ENCODE peak calls at places on chromosome 22, in eight cellular contexts. Z, J, H, V, I, D, L and S are unnamed samples.

GRCh38 chr22:19287076-19287724 is 4.3 kb downstream of the CLTCL1 start:
- DNase-seq in Z (peak; percentile 37), J (peak; percentile 71), H (no peak), V (peak; percentile 17), I (peak; percentile 46), D (peak; percentile 38), L (no peak), S (no peak)

GRCh38 chr22:20613301-20613700 is 105.9 kb downstream of the MED15 start:
- DNase-seq in Z (no peak), J (no peak), H (no peak), V (no peak), I (no peak), D (no peak), L (no peak), S (no peak)

GRCh38 chr22:48758021-48758561 is 1069.6 kb downstream of the BRD1 start:
- DNase-seq in Z (no peak), J (no peak), H (no peak), V (peak; percentile 58), I (peak; percentile 1), D (no peak), L (no peak), S (no peak)

GRCh38 chr22:43745783-43746356 is 66.2 kb downstream of the EFCAB6 start:
- DNase-seq in Z (no peak), J (no peak), H (no peak), V (no peak), I (no peak), D (no peak), L (no peak), S (no peak)

GRCh38 chr22:38109391-38110000 is 988 bp downstream of the BAIAP2L2 start:
- DNase-seq in Z (no peak), J (no peak), H (no peak), V (peak; percentile 20), I (no peak), D (no peak), L (no peak), S (no peak)

GRCh38 chr22:50270302-50271010 is at the start of gene MAPK11:
- DNase-seq in Z (peak; percentile 73), J (peak; percentile 71), H (no peak), V (no peak), I (peak; percentile 72), D (no peak), L (peak; percentile 37), S (peak; percentile 80)

GRCh38 chr22:22061085-22062077 is 78.8 kb upstream of the TOP3B start:
- DNase-seq in Z (peak; percentile 22), J (peak; percentile 25), H (no peak), V (peak; percentile 4), I (no peak), D (no peak), L (no peak), S (no peak)

GRCh38 chr22:33524511-33525270 is 395.6 kb downstream of the LARGE1 start:
- DNase-seq in Z (no peak), J (no peak), H (no peak), V (no peak), I (peak; percentile 85), D (no peak), L (no peak), S (no peak)

GRCh38 chr22:49962751-49963646 is 2.4 kb downstream of the PIM3 start:
- DNase-seq in Z (no peak), J (no peak), H (no peak), V (no peak), I (no peak), D (no peak), L (no peak), S (peak; percentile 51)

GRCh38 chr22:31715157-31715778 is 34.7 kb downstream of the PRR14L start:
- DNase-seq in Z (no peak), J (no peak), H (no peak), V (no peak), I (no peak), D (no peak), L (no peak), S (no peak)

GRCh38 chr22:46450931-46451660 is 86.3 kb downstream of the CELSR1 start:
- DNase-seq in Z (no peak), J (no peak), H (no peak), V (no peak), I (peak; percentile 86), D (no peak), L (no peak), S (no peak)

GRCh38 chr22:23093090-23093788 is 22.9 kb downstream of the GNAZ start:
- DNase-seq in Z (no peak), J (no peak), H (no peak), V (no peak), I (no peak), D (no peak), L (no peak), S (no peak)

GRCh38 chr22:37311761-37312312 is 29.5 kb downstream of the CYTH4 start:
- DNase-seq in Z (no peak), J (no peak), H (no peak), V (no peak), I (no peak), D (no peak), L (no peak), S (no peak)

GRCh38 chr22:33902073-33902472 is 18.2 kb downstream of the LARGE1 start:
- DNase-seq in Z (no peak), J (no peak), H (no peak), V (no peak), I (no peak), D (no peak), L (peak; percentile 27), S (no peak)

GRCh38 chr22:49241174-49241851 is 586.4 kb downstream of the BRD1 start:
- DNase-seq in Z (no peak), J (no peak), H (no peak), V (no peak), I (no peak), D (no peak), L (no peak), S (no peak)

GRCh38 chr22:46374663-46375474 is 39.4 kb downstream of the TRMU start:
- DNase-seq in Z (no peak), J (no peak), H (no peak), V (no peak), I (peak; percentile 70), D (no peak), L (no peak), S (peak; percentile 83)

GRCh38 chr22:50730013-50730891 is 7.8 kb upstream of the ACR start:
- DNase-seq in Z (no peak), J (no peak), H (no peak), V (no peak), I (no peak), D (no peak), L (no peak), S (peak; percentile 12)

GRCh38 chr22:47282366-47282765 is 519.9 kb downstream of the TBC1D22A start:
- DNase-seq in Z (no peak), J (no peak), H (no peak), V (no peak), I (no peak), D (no peak), L (no peak), S (no peak)

GRCh38 chr22:35116817-35117216 is 50.9 kb downstream of the ISX start:
- DNase-seq in Z (no peak), J (no peak), H (no peak), V (no peak), I (no peak), D (no peak), L (no peak), S (peak; percentile 65)

GRCh38 chr22:39266398-39267030 is 21.7 kb upstream of the PDGFB start:
- DNase-seq in Z (no peak), J (peak; percentile 82), H (no peak), V (no peak), I (no peak), D (no peak), L (no peak), S (no peak)

GRCh38 chr22:41382610-41383009 is 868 bp downstream of the TEF start:
- DNase-seq in Z (no peak), J (no peak), H (no peak), V (no peak), I (no peak), D (no peak), L (no peak), S (peak; percentile 41)

GRCh38 chr22:19291218-19291579 is 320 bp downstream of the CLTCL1 start:
- DNase-seq in Z (peak; percentile 46), J (no peak), H (no peak), V (peak; percentile 25), I (peak; percentile 23), D (no peak), L (peak; percentile 65), S (peak; percentile 52)

GRCh38 chr22:30313527-30314385 is 13.0 kb downstream of the TBC1D10A start:
- DNase-seq in Z (no peak), J (no peak), H (no peak), V (no peak), I (peak; percentile 74), D (no peak), L (no peak), S (no peak)

GRCh38 chr22:37275622-37276021 is 6.7 kb upstream of the CYTH4 start:
- DNase-seq in Z (no peak), J (no peak), H (no peak), V (no peak), I (no peak), D (no peak), L (no peak), S (no peak)

GRCh38 chr22:31901388-31902137 is 42.8 kb upstream of the YWHAH start:
- DNase-seq in Z (no peak), J (no peak), H (no peak), V (no peak), I (no peak), D (no peak), L (no peak), S (no peak)

GRCh38 chr22:47835726-47836125 is 1073.3 kb downstream of the TBC1D22A start:
- DNase-seq in Z (peak; percentile 3), J (peak; percentile 82), H (no peak), V (peak; percentile 97), I (peak; percentile 92), D (peak; percentile 49), L (no peak), S (no peak)

GRCh38 chr22:44451016-44451415 is 47.0 kb downstream of the RTL6 start:
- DNase-seq in Z (no peak), J (no peak), H (no peak), V (no peak), I (no peak), D (no peak), L (no peak), S (no peak)

GRCh38 chr22:39496131-39496838 is 5.8 kb upstream of the MIEF1 start:
- DNase-seq in Z (peak; percentile 63), J (peak; percentile 77), H (no peak), V (peak; percentile 62), I (peak; percentile 64), D (no peak), L (peak; percentile 81), S (peak; percentile 69)

GRCh38 chr22:22242488-22242887 is 2.1 kb upstream of the VPREB1 start:
- DNase-seq in Z (no peak), J (no peak), H (no peak), V (no peak), I (no peak), D (no peak), L (no peak), S (no peak)

GRCh38 chr22:41998361-41999261 is at the start of gene WBP2NL:
- DNase-seq in Z (peak; percentile 76), J (peak; percentile 83), H (no peak), V (peak; percentile 88), I (peak; percentile 84), D (peak; percentile 27), L (peak; percentile 3), S (peak; percentile 88)

GRCh38 chr22:39690901-39691620 is 120.5 kb downstream of the CACNA1I start:
- DNase-seq in Z (peak; percentile 13), J (peak; percentile 3), H (no peak), V (no peak), I (no peak), D (no peak), L (no peak), S (no peak)

GRCh38 chr22:42879371-42880021 is 22.4 kb upstream of the ARFGAP3 start:
- DNase-seq in Z (no peak), J (no peak), H (no peak), V (no peak), I (no peak), D (no peak), L (no peak), S (no peak)

GRCh38 chr22:47663615-47664605 is 901.5 kb downstream of the TBC1D22A start:
- DNase-seq in Z (no peak), J (no peak), H (no peak), V (no peak), I (no peak), D (no peak), L (no peak), S (no peak)

GRCh38 chr22:45785458-45785857 is 113.8 kb downstream of the ATXN10 start:
- DNase-seq in Z (no peak), J (peak; percentile 59), H (no peak), V (no peak), I (peak; percentile 85), D (no peak), L (no peak), S (no peak)